ENCODE peak calls at places on chromosome 4, in nine cellular contexts. F is PC-3; N is NCI-H2081; H is RPMI8226; U is iris pigment epithelial cell; P is sigmoid colon; C is T-helper 2 cell; D is activated T-helper 9 cell treated with anti-CD3 and anti-CD28 coated beads, Interleukin-2, amount 50 U/mL, for 16 hours; J is transverse colon. K is an unnamed sample.

GRCh38 chr4:88940506-88940905 is 116.5 kb downstream of the FAM13A start:
- DNase-seq in F (no peak), N (no peak), H (no peak), U (no peak), P (no peak), C (no peak), D (no peak), J (no peak), K (no peak)

GRCh38 chr4:11367371-11367770 is 61.3 kb downstream of the HS3ST1 start:
- DNase-seq in F (peak), N (peak), H (no peak), U (peak), P (peak), C (no peak), D (no peak), J (peak), K (no peak)

GRCh38 chr4:80156410-80156809 is 40.9 kb upstream of the PRDM8 start:
- DNase-seq in F (no peak), N (no peak), H (no peak), U (peak), P (no peak), C (no peak), D (no peak), J (no peak), K (no peak)

GRCh38 chr4:48830706-48831531 is at the start of gene OCIAD1:
- DNase-seq in F (peak), N (peak), H (peak), U (peak), P (peak), C (peak), D (peak), J (peak), K (peak)

GRCh38 chr4:2042207-2042946 is 16.8 kb upstream of the NAT8L start:
- DNase-seq in F (no peak), N (no peak), H (peak), U (no peak), P (no peak), C (peak), D (no peak), J (peak), K (no peak)

GRCh38 chr4:26130173-26130572 is 190.6 kb upstream of the RBPJ start:
- DNase-seq in F (no peak), N (no peak), H (no peak), U (no peak), P (no peak), C (no peak), D (no peak), J (no peak), K (no peak)

GRCh38 chr4:39655866-39656265 is 17.2 kb upstream of the SMIM14 start:
- DNase-seq in F (peak), N (no peak), H (no peak), U (peak), P (peak), C (no peak), D (no peak), J (no peak), K (no peak)

GRCh38 chr4:8589336-8589735 is 3.2 kb upstream of the CPZ start:
- DNase-seq in F (no peak), N (no peak), H (no peak), U (no peak), P (peak), C (no peak), D (no peak), J (no peak), K (no peak)

GRCh38 chr4:121711263-121712000 is 14.7 kb upstream of the ANXA5 start:
- DNase-seq in F (peak), N (no peak), H (peak), U (peak), P (peak), C (no peak), D (peak), J (peak), K (no peak)

GRCh38 chr4:48205092-48205491 is 64.5 kb downstream of the TEC start:
- DNase-seq in F (no peak), N (no peak), H (no peak), U (peak), P (no peak), C (no peak), D (no peak), J (no peak), K (no peak)

GRCh38 chr4:139017861-139018260 is 2.3 kb downstream of the NOCT start:
- DNase-seq in F (peak), N (no peak), H (no peak), U (peak), P (no peak), C (no peak), D (no peak), J (no peak), K (no peak)

GRCh38 chr4:82586055-82586454 is 24.3 kb upstream of the TMEM150C start:
- DNase-seq in F (no peak), N (no peak), H (no peak), U (no peak), P (no peak), C (no peak), D (no peak), J (no peak), K (no peak)

GRCh38 chr4:39319678-39320077 is 46.5 kb downstream of the RFC1 start:
- DNase-seq in F (peak), N (no peak), H (no peak), U (peak), P (no peak), C (no peak), D (no peak), J (no peak), K (no peak)

GRCh38 chr4:71441186-71442169 is 102.7 kb downstream of the SLC4A4 start:
- DNase-seq in F (peak), N (no peak), H (peak), U (peak), P (no peak), C (no peak), D (no peak), J (no peak), K (no peak)

GRCh38 chr4:128338634-128339355 is 51.2 kb upstream of the PGRMC2 start:
- DNase-seq in F (peak), N (no peak), H (no peak), U (peak), P (no peak), C (no peak), D (no peak), J (no peak), K (no peak)

GRCh38 chr4:154999950-155000578 is 208.4 kb upstream of the NPY2R start:
- DNase-seq in F (no peak), N (no peak), H (no peak), U (no peak), P (no peak), C (no peak), D (no peak), J (no peak), K (no peak)